ENCODE peak calls at places on chromosomes 12 and 14, in four cellular contexts. One of them, this sample, is unnamed.

GRCh38 chr14:23446291-23446851 is 10.9 kb upstream of the MYH7 start:
- DNase-seq in keratinocyte: no peak
- DNase-seq in PC-9: no peak
- DNase-seq in neural progenitor cell: no peak
- DNase-seq in this sample: no peak

GRCh38 chr12:4621511-4621910 is 27.3 kb downstream of the AKAP3 start:
- DNase-seq in keratinocyte: no peak
- DNase-seq in neural progenitor cell: no peak
- DNase-seq in PC-9: no peak
- DNase-seq in this sample: no peak

GRCh38 chr12:115433014-115433634 is 749.1 kb upstream of the TBX3 start:
- DNase-seq in keratinocyte: no peak
- DNase-seq in neural progenitor cell: no peak
- DNase-seq in PC-9: no peak
- DNase-seq in this sample: no peak

GRCh38 chr12:102957339-102958050 is at the start of gene ASCL1:
- DNase-seq in keratinocyte: no peak
- DNase-seq in PC-9: no peak
- DNase-seq in neural progenitor cell: peak
- DNase-seq in this sample: no peak

GRCh38 chr12:53696655-53697321 is 20.9 kb upstream of the ATP5MC2 start:
- DNase-seq in PC-9: no peak
- DNase-seq in neural progenitor cell: no peak
- DNase-seq in keratinocyte: no peak
- DNase-seq in this sample: no peak

GRCh38 chr14:99067927-99068326 is 204.1 kb downstream of the BCL11B start:
- DNase-seq in neural progenitor cell: no peak
- DNase-seq in keratinocyte: no peak
- DNase-seq in PC-9: no peak
- DNase-seq in this sample: no peak

GRCh38 chr14:100434033-100434601 is 111.0 kb downstream of the SLC25A47 start:
- DNase-seq in PC-9: no peak
- DNase-seq in neural progenitor cell: no peak
- DNase-seq in keratinocyte: no peak
- DNase-seq in this sample: no peak

GRCh38 chr12:106428379-106428778 is 70.8 kb downstream of the POLR3B start:
- DNase-seq in PC-9: no peak
- DNase-seq in keratinocyte: no peak
- DNase-seq in neural progenitor cell: no peak
- DNase-seq in this sample: no peak

GRCh38 chr12:2944401-2945047 is 14.7 kb upstream of the TEAD4 start:
- DNase-seq in neural progenitor cell: peak
- DNase-seq in PC-9: peak
- DNase-seq in keratinocyte: no peak
- DNase-seq in this sample: peak

GRCh38 chr12:89279499-89279898 is 72.8 kb downstream of the DUSP6 start:
- DNase-seq in keratinocyte: no peak
- DNase-seq in PC-9: no peak
- DNase-seq in neural progenitor cell: no peak
- DNase-seq in this sample: no peak

GRCh38 chr12:51372021-51372420 is 19.2 kb downstream of the GALNT6 start:
- DNase-seq in PC-9: no peak
- DNase-seq in keratinocyte: no peak
- DNase-seq in neural progenitor cell: no peak
- DNase-seq in this sample: peak

GRCh38 chr14:78253986-78254385 is 83.8 kb downstream of the NRXN3 start:
- DNase-seq in neural progenitor cell: no peak
- DNase-seq in keratinocyte: peak
- DNase-seq in PC-9: no peak
- DNase-seq in this sample: peak

GRCh38 chr12:15837141-15837781 is 44.9 kb upstream of the STRAP start:
- DNase-seq in neural progenitor cell: no peak
- DNase-seq in keratinocyte: no peak
- DNase-seq in PC-9: no peak
- DNase-seq in this sample: no peak

DNA sequence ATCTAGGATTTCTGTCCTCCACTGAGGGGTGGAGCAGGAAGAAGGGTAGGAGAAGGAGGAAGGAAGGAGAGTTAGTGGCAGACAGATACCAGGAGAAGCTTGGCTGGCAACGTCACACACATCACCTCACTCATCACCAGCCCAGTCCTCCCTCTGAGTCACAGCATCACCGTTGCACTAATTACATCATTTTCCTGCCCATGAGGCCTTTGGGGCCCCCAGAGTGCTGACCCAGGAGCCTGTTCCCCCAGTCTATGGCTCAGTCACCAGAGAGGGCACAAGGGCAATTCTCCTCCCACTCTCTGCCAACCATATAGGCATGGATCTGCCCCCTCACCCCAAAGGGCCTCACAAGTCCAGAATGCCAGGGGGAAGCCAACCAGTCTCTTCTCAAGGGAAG is 4.6 kb downstream of the RND1 start:
- DNase-seq in PC-9: no peak
- DNase-seq in neural progenitor cell: no peak
- DNase-seq in keratinocyte: no peak
- DNase-seq in this sample: peak
- H2AFZ ChIP-seq in PC-9: peak
- H2AFZ ChIP-seq in neural progenitor cell: no peak
- H2AFZ ChIP-seq in keratinocyte: no peak
- H2AFZ ChIP-seq in this sample: no peak

GRCh38 chr12:112420740-112421139 is 2.0 kb downstream of the PTPN11 start:
- DNase-seq in neural progenitor cell: no peak
- DNase-seq in keratinocyte: no peak
- DNase-seq in PC-9: no peak
- DNase-seq in this sample: no peak

GRCh38 chr12:112418596-112419268 is at the start of gene PTPN11:
- DNase-seq in keratinocyte: no peak
- DNase-seq in neural progenitor cell: peak
- DNase-seq in PC-9: peak
- DNase-seq in this sample: peak

GRCh38 chr12:112419269-112420133 is 754 bp downstream of the PTPN11 start:
- DNase-seq in keratinocyte: no peak
- DNase-seq in PC-9: peak
- DNase-seq in neural progenitor cell: peak
- DNase-seq in this sample: peak

GRCh38 chr12:112421363-112421762 is 2.6 kb downstream of the PTPN11 start:
- DNase-seq in neural progenitor cell: no peak
- DNase-seq in PC-9: no peak
- DNase-seq in keratinocyte: no peak
- DNase-seq in this sample: no peak

DNA sequence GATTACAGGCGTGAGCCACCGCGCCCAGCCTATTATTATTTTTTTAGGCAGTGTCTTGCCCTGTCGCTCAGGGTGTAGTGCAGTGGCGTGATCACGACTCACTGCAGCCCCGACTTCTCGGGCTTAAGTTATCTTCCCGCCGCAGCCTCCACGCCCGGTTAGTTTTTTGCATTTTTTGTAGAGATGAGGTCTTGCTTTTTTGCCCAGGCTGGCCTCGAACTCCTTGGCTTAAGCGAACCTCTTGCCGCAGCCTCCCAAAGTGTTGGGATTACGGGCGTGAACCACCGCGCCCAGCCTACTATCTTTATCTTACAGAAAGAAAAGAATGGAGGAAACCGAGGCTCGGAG is 525 bp upstream of the PTPN11 start:
- DNase-seq in PC-9: no peak
- DNase-seq in keratinocyte: no peak
- DNase-seq in neural progenitor cell: no peak
- DNase-seq in this sample: no peak
- H3K27ac ChIP-seq in PC-9: peak
- H3K27ac ChIP-seq in keratinocyte: peak
- H3K27ac ChIP-seq in neural progenitor cell: peak
- H3K27ac ChIP-seq in this sample: peak

DNA sequence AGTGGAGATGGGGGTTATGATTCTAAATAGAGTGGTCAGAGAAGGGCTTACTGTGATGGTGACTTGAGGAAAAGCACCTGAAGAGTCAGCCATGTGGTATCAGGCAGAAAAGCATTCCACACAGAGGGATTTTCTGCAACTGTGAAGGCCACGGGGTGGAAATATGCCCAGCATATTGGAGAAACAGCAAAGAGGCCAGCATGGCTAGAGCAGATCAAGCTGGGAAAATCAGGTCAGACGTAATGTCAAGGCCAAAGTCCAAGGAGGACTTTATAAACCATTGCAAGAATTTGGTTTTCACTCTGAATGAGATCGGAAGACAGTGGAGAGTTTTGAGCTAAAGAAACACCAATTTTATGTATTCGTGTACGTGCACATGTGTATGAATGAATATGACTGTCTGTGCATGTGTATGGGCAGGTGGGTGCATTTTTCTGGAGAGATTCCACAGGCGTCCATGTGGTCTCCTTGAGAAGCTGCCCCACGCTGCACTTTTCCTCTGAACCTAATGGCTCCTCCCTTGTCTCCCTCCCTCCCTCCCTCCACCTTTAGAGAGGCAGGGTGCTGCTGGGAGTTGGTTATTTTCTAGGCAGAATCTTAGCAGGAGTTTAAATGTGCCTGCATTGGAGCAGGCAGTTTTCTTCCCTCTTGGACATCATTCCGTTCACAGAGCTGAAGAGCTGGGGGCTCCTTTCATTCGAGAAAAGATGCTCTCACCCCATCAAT is 97.4 kb upstream of the PPP4R3A start:
- DNase-seq in keratinocyte: no peak
- DNase-seq in neural progenitor cell: no peak
- DNase-seq in PC-9: no peak
- DNase-seq in this sample: no peak
- H2AFZ ChIP-seq in keratinocyte: no peak
- H2AFZ ChIP-seq in neural progenitor cell: no peak
- H2AFZ ChIP-seq in PC-9: no peak
- H2AFZ ChIP-seq in this sample: no peak

GRCh38 chr14:97456958-97457357 is 659.8 kb downstream of the VRK1 start:
- DNase-seq in neural progenitor cell: no peak
- DNase-seq in PC-9: no peak
- DNase-seq in keratinocyte: no peak
- DNase-seq in this sample: peak
- H3K27ac ChIP-seq in neural progenitor cell: no peak
- H3K27ac ChIP-seq in PC-9: no peak
- H3K27ac ChIP-seq in keratinocyte: no peak
- H3K27ac ChIP-seq in this sample: no peak

GRCh38 chr14:89447182-89447970 is 30.3 kb upstream of the FOXN3 start:
- DNase-seq in neural progenitor cell: no peak
- DNase-seq in keratinocyte: no peak
- DNase-seq in PC-9: no peak
- DNase-seq in this sample: no peak
- H2AFZ ChIP-seq in neural progenitor cell: no peak
- H2AFZ ChIP-seq in keratinocyte: no peak
- H2AFZ ChIP-seq in PC-9: no peak
- H2AFZ ChIP-seq in this sample: no peak

This sample was measured in PC-3.